ENCODE peak calls at places on chromosomes 12 and 14, in six cellular contexts. Z is neuronal stem cell, O is IMR-90, T is H1, I is mesenchymal stem cell, U is H9. F is an unnamed sample.

GRCh38 chr12:130161261-130162231 is 718 bp upstream of the FZD10 start:
- DNase-seq in U (peak; percentile 89), I (no peak), Z (peak; percentile 59), O (no peak), T (peak; percentile 59), F (peak; percentile 76)

GRCh38 chr14:25108959-25109358 is 59.0 kb upstream of the STXBP6 start:
- DNase-seq in O (no peak), U (no peak), T (no peak), Z (no peak), I (no peak), F (peak; percentile 33)

GRCh38 chr12:93591137-93591868 is 18.8 kb downstream of the SOCS2 start:
- DNase-seq in U (peak; percentile 67), T (no peak), Z (no peak), I (peak; percentile 91), O (peak; percentile 87), F (peak; percentile 58)

GRCh38 chr12:86148612-86149011 is 107.6 kb downstream of the MGAT4C start:
- DNase-seq in Z (no peak), O (peak; percentile 29), T (no peak), I (no peak), U (no peak), F (no peak)

GRCh38 chr12:82415402-82415801 is 57.1 kb downstream of the METTL25 start:
- DNase-seq in I (no peak), U (no peak), T (no peak), O (peak; percentile 49), Z (no peak), F (no peak)

GRCh38 chr12:12941450-12942350 is 10.3 kb downstream of the GPRC5D start:
- DNase-seq in T (no peak), U (no peak), O (no peak), Z (no peak), I (no peak), F (no peak)

GRCh38 chr12:6533653-6534157 is 612 bp upstream of the GAPDH start:
- DNase-seq in Z (peak; percentile 92), I (no peak), U (peak; percentile 94), O (peak; percentile 84), T (no peak), F (peak; percentile 97)

GRCh38 chr12:54389139-54389508 is 4.6 kb upstream of the ZNF385A start:
- DNase-seq in Z (no peak), I (no peak), U (no peak), T (no peak), O (no peak), F (no peak)

GRCh38 chr12:68976304-68976915 is 43.4 kb upstream of the CPM start:
- DNase-seq in U (no peak), T (no peak), Z (no peak), I (no peak), O (no peak), F (no peak)

GRCh38 chr12:6828671-6829531 is 694 bp downstream of the P3H3 start:
- DNase-seq in U (peak; percentile 80), Z (no peak), O (peak; percentile 50), T (no peak), I (no peak), F (peak; percentile 82)

GRCh38 chr12:24705741-24706358 is 243.1 kb downstream of the BCAT1 start:
- DNase-seq in T (no peak), O (peak; percentile 29), Z (no peak), I (no peak), U (no peak), F (no peak)

GRCh38 chr12:92602930-92603623 is 99.7 kb upstream of the PLEKHG7 start:
- DNase-seq in T (no peak), I (no peak), Z (no peak), U (no peak), O (peak; percentile 41), F (no peak)

GRCh38 chr12:47026291-47026690 is 53.1 kb upstream of the PCED1B start:
- DNase-seq in O (no peak), T (no peak), Z (no peak), I (no peak), U (no peak), F (no peak)

GRCh38 chr12:3761116-3761770 is 8.3 kb upstream of the CRACR2A start:
- DNase-seq in I (no peak), Z (no peak), U (peak; percentile 18), T (no peak), O (no peak), F (no peak)

GRCh38 chr12:3755898-3756297 is 3.0 kb upstream of the CRACR2A start:
- DNase-seq in T (no peak), I (no peak), Z (no peak), U (peak; percentile 15), O (no peak), F (no peak)

GRCh38 chr12:3757261-3757660 is 4.4 kb upstream of the CRACR2A start:
- DNase-seq in T (no peak), Z (no peak), U (no peak), I (no peak), O (no peak), F (no peak)

DNA sequence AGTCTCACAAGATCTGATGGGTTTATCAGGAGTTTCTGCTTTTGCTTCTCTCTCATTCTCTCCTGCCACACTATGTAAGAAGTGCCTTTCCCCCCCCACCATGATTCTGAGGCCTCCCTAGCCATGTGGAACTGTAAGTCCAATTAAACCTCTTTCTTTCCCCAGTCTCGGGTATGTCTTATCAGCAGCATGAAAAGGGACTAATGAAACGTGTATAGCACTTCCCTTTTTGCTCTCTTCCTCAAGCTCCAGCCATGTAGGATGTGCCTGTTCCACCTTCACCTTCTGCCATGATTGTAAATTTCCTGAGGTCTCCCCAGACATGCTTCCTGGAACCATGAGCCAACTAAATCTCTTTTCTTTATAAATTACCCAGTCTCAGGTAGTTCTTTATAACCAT is 7.0 kb upstream of the CRACR2A start:
- DNase-seq in T (no peak), Z (no peak), I (no peak), U (no peak), O (no peak), F (no peak)
- H2BK15ac ChIP-seq in T (no peak overlapping the region), Z (no peak overlapping the region), I (no peak overlapping the region), U (no peak overlapping the region), O (no peak overlapping the region), F (no peak overlapping the region)

DNA sequence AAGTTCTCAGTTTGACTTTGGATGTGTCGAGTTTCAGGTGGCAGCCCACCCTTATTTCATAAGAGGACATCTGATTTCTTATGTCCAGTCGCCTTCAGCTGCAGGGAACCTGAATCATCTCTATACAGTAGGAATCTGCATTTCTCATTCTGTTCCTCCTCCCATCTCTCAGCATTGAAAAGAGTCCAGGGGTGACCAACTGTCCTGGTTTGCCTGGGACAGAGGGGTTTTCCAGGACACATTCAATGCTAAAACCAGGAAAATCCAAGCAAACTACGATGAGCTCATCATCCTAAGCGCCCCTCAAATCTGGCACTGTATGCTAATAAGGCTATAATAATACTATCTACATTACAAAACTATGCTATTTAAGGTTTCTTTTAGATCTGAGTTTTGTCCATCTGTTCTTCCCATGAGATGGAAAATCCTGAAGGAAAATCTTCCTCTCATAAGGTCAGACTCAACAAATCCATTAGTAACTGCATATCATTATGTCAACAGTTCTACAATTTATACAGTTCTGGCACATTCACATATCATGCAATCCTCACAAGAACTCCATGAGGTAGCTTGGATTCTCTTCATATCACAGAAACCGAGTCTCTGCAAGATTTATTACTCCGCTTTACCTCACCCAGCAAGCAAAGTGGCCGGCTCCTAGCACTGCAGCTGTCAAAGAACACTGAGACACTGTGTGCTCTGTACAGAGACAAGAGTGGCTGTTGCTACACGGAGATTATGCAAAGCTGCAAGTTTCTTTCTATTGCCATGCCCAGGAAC is 15.6 kb upstream of the CALM1 start:
- DNase-seq in U (no peak), I (peak; percentile 51), O (no peak), T (no peak), Z (no peak), F (no peak)
- H3K27ac ChIP-seq in U (no peak overlapping the region), I (no peak overlapping the region), O (no peak overlapping the region), T (no peak overlapping the region), Z (no peak overlapping the region), F (no peak overlapping the region)

GRCh38 chr12:57590892-57591566 is at the start of gene PIP4K2C:
- DNase-seq in Z (peak; percentile 63), I (peak; percentile 49), T (peak; percentile 81), U (peak; percentile 98), O (peak; percentile 23), F (peak; percentile 92)
- H4K8ac ChIP-seq in Z (no peak within 1 kb of the TSS), I (peak within 1 kb of the TSS; percentile 97), T (peak within 1 kb of the TSS; percentile 94), U (no peak within 1 kb of the TSS), O (peak within 1 kb of the TSS; percentile 91), F (no peak within 1 kb of the TSS)

GRCh38 chr12:67453181-67453580 is 184.0 kb downstream of the CAND1 start:
- DNase-seq in Z (no peak), I (no peak), O (no peak), U (no peak), T (no peak), F (no peak)

GRCh38 chr12:67456281-67456918 is 187.2 kb downstream of the CAND1 start:
- DNase-seq in O (peak; percentile 77), I (peak; percentile 29), U (no peak), T (no peak), Z (no peak), F (no peak)

GRCh38 chr12:67457136-67457535 is 188.0 kb downstream of the CAND1 start:
- DNase-seq in U (no peak), I (no peak), T (no peak), O (no peak), Z (no peak), F (no peak)

GRCh38 chr12:67457799-67458680 is 188.9 kb downstream of the CAND1 start:
- DNase-seq in T (no peak), I (no peak), U (no peak), O (no peak), Z (no peak), F (peak; percentile 23)

GRCh38 chr12:67455236-67455635 is 186.1 kb downstream of the CAND1 start:
- DNase-seq in I (no peak), Z (no peak), T (no peak), O (no peak), U (no peak), F (no peak)
- H2BK15ac ChIP-seq in I (no peak overlapping the region), Z (no peak overlapping the region), T (no peak overlapping the region), O (no peak overlapping the region), U (no peak overlapping the region), F (no peak overlapping the region)

F was measured in mesendoderm.